ENCODE peak calls at places on chromosome 5, in seven cellular contexts. V, H, K, R, E, U and W are unnamed samples. For H3K36me3 and H3K27me3, the result is how much of the 10 kb centered on the place peaks cover.

GRCh38 chr5:76710991-76711390 is 4.9 kb upstream of the F2R start:
- DNase-seq in R (peak), U (peak), H (no peak), K (no peak), E (no peak), V (no peak), W (no peak)

GRCh38 chr5:128237000-128237399 is 153.4 kb downstream of the SLC12A2 start:
- DNase-seq in E (no peak), V (no peak), R (no peak), K (no peak), U (no peak), H (no peak), W (no peak)

GRCh38 chr5:143045062-143045461 is 274.9 kb downstream of the ARHGAP26 start:
- DNase-seq in K (no peak), H (no peak), V (no peak), E (no peak), R (no peak), U (no peak), W (no peak)

GRCh38 chr5:80034962-80035821 is at the start of gene THBS4:
- DNase-seq in E (peak), R (no peak), U (no peak), K (no peak), V (no peak), H (peak), W (peak)

GRCh38 chr5:36442352-36442751 is 140.7 kb upstream of the RANBP3L start:
- DNase-seq in K (no peak), V (no peak), H (no peak), R (peak), E (no peak), U (no peak), W (no peak)

GRCh38 chr5:172496671-172497371 is 42.5 kb upstream of the SH3PXD2B start:
- DNase-seq in R (no peak), H (no peak), V (no peak), E (peak), K (no peak), U (peak), W (no peak)

GRCh38 chr5:141585594-141585993 is 33.2 kb downstream of the DIAPH1 start:
- DNase-seq in V (no peak), R (no peak), K (no peak), U (no peak), E (no peak), H (no peak), W (no peak)

GRCh38 chr5:136780518-136780917 is 415.2 kb upstream of the TRPC7 start:
- DNase-seq in U (peak), V (no peak), K (no peak), H (peak), R (no peak), E (no peak), W (no peak)

GRCh38 chr5:74837115-74837514 is 29.1 kb downstream of the FAM169A start:
- DNase-seq in R (no peak), U (no peak), K (no peak), H (no peak), V (no peak), E (no peak), W (no peak)
- H3K36me3 ChIP-seq in R (under half), U (under half), K (under half), H (under half), V (under half), E (under half), W (under half)

GRCh38 chr5:148829734-148830133 is 3.3 kb downstream of the ADRB2 start:
- DNase-seq in K (no peak), U (no peak), E (peak), H (no peak), R (no peak), V (no peak), W (no peak)
- H3K4me3 ChIP-seq in K (no peak), U (peak), E (peak), H (no peak), R (no peak), V (no peak), W (no peak)

DNA sequence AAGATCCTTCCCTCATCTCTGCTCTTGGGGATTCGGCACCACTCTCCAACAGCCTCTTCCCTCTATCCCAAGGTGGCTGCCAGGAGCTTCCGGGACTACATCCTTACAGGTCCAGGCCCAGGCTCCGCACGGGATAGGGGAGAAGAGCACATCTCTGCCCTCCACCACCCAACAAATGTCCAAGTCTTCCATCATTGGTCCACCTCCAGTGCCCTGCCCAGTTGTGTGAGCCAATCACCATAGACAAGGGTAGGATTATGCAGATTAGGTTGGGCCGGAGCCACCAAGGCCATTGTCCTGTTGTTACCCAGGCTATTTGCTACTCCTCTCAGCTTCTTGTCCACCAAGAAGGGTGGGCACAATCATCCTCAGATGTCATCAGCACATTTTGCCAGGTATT is 9.1 kb downstream of the UNC5A start:
- DNase-seq in H (no peak), V (no peak), E (no peak), U (no peak), K (no peak), R (no peak), W (peak)
- H3K27me3 ChIP-seq in H (under half), V (under half), E (half or more), U (under half), K (under half), R (under half), W (under half)

GRCh38 chr5:138926257-138926656 is 51.1 kb upstream of the LRRTM2 start:
- DNase-seq in K (no peak), H (no peak), V (no peak), U (no peak), E (no peak), R (no peak), W (no peak)
- H3K36me3 ChIP-seq in K (under half), H (under half), V (under half), U (under half), E (under half), R (under half), W (under half)

DNA sequence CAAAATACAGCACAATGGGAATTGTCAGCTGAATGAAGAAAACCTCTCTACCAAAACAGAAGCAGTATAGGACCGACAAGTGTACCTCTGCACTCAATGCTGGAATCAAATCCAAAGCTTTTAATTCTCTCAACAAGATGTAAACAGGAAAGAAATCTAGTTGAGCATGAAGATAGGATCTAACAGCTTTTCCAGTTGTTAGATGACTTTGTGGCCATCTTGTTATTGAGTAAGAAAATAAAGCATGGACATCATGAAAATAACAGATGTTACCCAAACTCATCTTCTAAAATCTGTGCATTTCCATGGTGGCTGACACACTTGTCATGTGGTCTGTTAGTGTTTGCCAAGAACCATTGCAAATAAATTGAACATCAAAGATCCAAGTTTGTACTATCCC is 34.7 kb downstream of the SREK1 start:
- DNase-seq in E (no peak), H (no peak), U (no peak), V (no peak), K (no peak), R (no peak), W (no peak)
- H3K4me3 ChIP-seq in E (no peak), H (no peak), U (no peak), V (no peak), K (no peak), R (no peak), W (no peak)

GRCh38 chr5:58496488-58496887 is 5.3 kb downstream of the GAPT start:
- DNase-seq in K (no peak), R (no peak), E (no peak), H (no peak), U (no peak), V (no peak), W (peak)
- H3K27me3 ChIP-seq in K (under half), R (under half), E (under half), H (under half), U (under half), V (under half), W (under half)